ENCODE peak calls at places on chromosomes 4 and X, in seven cellular contexts. One of them, this sample, is unnamed.
A peak's percentile ranks its signal among the peaks of the same experiment; 100 is the strongest.

GRCh38 chr4:26573389-26573794 is 10.5 kb upstream of the TBC1D19 start:
- DNase-seq in tibial artery: no peak
- DNase-seq in IMR-90: peak; percentile 46
- DNase-seq in HepG2: no peak
- DNase-seq in lung: no peak
- DNase-seq in neural progenitor cell: no peak
- DNase-seq in adrenal gland: no peak
- DNase-seq in this sample: no peak

GRCh38 chr4:20944961-20945360 is 244.7 kb downstream of the PACRGL start:
- DNase-seq in adrenal gland: no peak
- DNase-seq in HepG2: no peak
- DNase-seq in neural progenitor cell: no peak
- DNase-seq in IMR-90: no peak
- DNase-seq in lung: no peak
- DNase-seq in tibial artery: no peak
- DNase-seq in this sample: peak; percentile 11

GRCh38 chrX:31190221-31190975 is 118.6 kb upstream of the FTHL17 start:
- DNase-seq in IMR-90: no peak
- DNase-seq in neural progenitor cell: no peak
- DNase-seq in HepG2: no peak
- DNase-seq in adrenal gland: no peak
- DNase-seq in lung: no peak
- DNase-seq in tibial artery: no peak
- DNase-seq in this sample: no peak

GRCh38 chr4:1348014-1348513 is 1.1 kb downstream of the UVSSA start:
- DNase-seq in HepG2: no peak
- DNase-seq in tibial artery: no peak
- DNase-seq in adrenal gland: no peak
- DNase-seq in lung: no peak
- DNase-seq in IMR-90: no peak
- DNase-seq in neural progenitor cell: no peak
- DNase-seq in this sample: no peak

GRCh38 chr4:32440391-32440790 is 1720.2 kb downstream of the PCDH7 start:
- DNase-seq in neural progenitor cell: no peak
- DNase-seq in lung: no peak
- DNase-seq in HepG2: no peak
- DNase-seq in tibial artery: no peak
- DNase-seq in adrenal gland: no peak
- DNase-seq in IMR-90: no peak
- DNase-seq in this sample: peak; percentile 46

GRCh38 chr4:76781698-76782595 is 116.0 kb downstream of the SOWAHB start:
- DNase-seq in IMR-90: peak; percentile 98
- DNase-seq in adrenal gland: no peak
- DNase-seq in lung: no peak
- DNase-seq in neural progenitor cell: no peak
- DNase-seq in tibial artery: no peak
- DNase-seq in HepG2: peak; percentile 35
- DNase-seq in this sample: peak; percentile 100

GRCh38 chrX:20225488-20225833 is 41.2 kb downstream of the RPS6KA3 start:
- DNase-seq in adrenal gland: no peak
- DNase-seq in neural progenitor cell: no peak
- DNase-seq in lung: no peak
- DNase-seq in IMR-90: no peak
- DNase-seq in HepG2: no peak
- DNase-seq in tibial artery: no peak
- DNase-seq in this sample: no peak

GRCh38 chr4:102620697-102621497 is 119.7 kb downstream of the NFKB1 start:
- DNase-seq in lung: no peak
- DNase-seq in HepG2: peak; percentile 92
- DNase-seq in neural progenitor cell: peak; percentile 20
- DNase-seq in tibial artery: no peak
- DNase-seq in IMR-90: peak; percentile 82
- DNase-seq in adrenal gland: peak; percentile 62
- DNase-seq in this sample: no peak

GRCh38 chr4:19133315-19133714 is 1111.8 kb upstream of the LCORL start:
- DNase-seq in adrenal gland: no peak
- DNase-seq in tibial artery: no peak
- DNase-seq in neural progenitor cell: no peak
- DNase-seq in IMR-90: no peak
- DNase-seq in lung: no peak
- DNase-seq in HepG2: no peak
- DNase-seq in this sample: no peak

GRCh38 chrX:3345281-3346081 is 971 bp downstream of the MXRA5 start:
- DNase-seq in neural progenitor cell: peak; percentile 66
- DNase-seq in tibial artery: peak; percentile 65
- DNase-seq in HepG2: no peak
- DNase-seq in IMR-90: no peak
- DNase-seq in lung: no peak
- DNase-seq in adrenal gland: peak; percentile 85
- DNase-seq in this sample: peak; percentile 34

GRCh38 chr4:70364002-70364401 is 3.4 kb downstream of the SMR3A start:
- DNase-seq in IMR-90: no peak
- DNase-seq in neural progenitor cell: no peak
- DNase-seq in tibial artery: no peak
- DNase-seq in HepG2: no peak
- DNase-seq in lung: no peak
- DNase-seq in adrenal gland: no peak
- DNase-seq in this sample: no peak

GRCh38 chrX:12412561-12412960 is 274.3 kb downstream of the FRMPD4 start:
- DNase-seq in adrenal gland: no peak
- DNase-seq in neural progenitor cell: no peak
- DNase-seq in tibial artery: no peak
- DNase-seq in lung: no peak
- DNase-seq in IMR-90: no peak
- DNase-seq in HepG2: no peak
- DNase-seq in this sample: no peak

GRCh38 chr4:602559-602942 is 22.8 kb upstream of the PDE6B start:
- DNase-seq in HepG2: peak; percentile 60
- DNase-seq in IMR-90: no peak
- DNase-seq in tibial artery: no peak
- DNase-seq in lung: peak; percentile 64
- DNase-seq in adrenal gland: peak; percentile 38
- DNase-seq in neural progenitor cell: peak; percentile 88
- DNase-seq in this sample: no peak

GRCh38 chr4:107747748-107748486 is 27.9 kb upstream of the PAPSS1 start:
- DNase-seq in adrenal gland: no peak
- DNase-seq in lung: no peak
- DNase-seq in IMR-90: no peak
- DNase-seq in tibial artery: no peak
- DNase-seq in HepG2: no peak
- DNase-seq in neural progenitor cell: no peak
- DNase-seq in this sample: no peak

GRCh38 chr4:147287588-147287890 is 193.4 kb upstream of the EDNRA start:
- DNase-seq in HepG2: no peak
- DNase-seq in neural progenitor cell: no peak
- DNase-seq in lung: no peak
- DNase-seq in adrenal gland: no peak
- DNase-seq in tibial artery: no peak
- DNase-seq in IMR-90: no peak
- DNase-seq in this sample: no peak

GRCh38 chr4:186037692-186038658 is 31.0 kb upstream of the TLR3 start:
- DNase-seq in adrenal gland: peak; percentile 63
- DNase-seq in lung: peak; percentile 42
- DNase-seq in neural progenitor cell: peak; percentile 72
- DNase-seq in IMR-90: peak; percentile 80
- DNase-seq in HepG2: peak; percentile 59
- DNase-seq in tibial artery: no peak
- DNase-seq in this sample: peak; percentile 18

GRCh38 chr4:113882668-113883067 is 96.8 kb downstream of the ARSJ start:
- DNase-seq in tibial artery: no peak
- DNase-seq in lung: no peak
- DNase-seq in HepG2: no peak
- DNase-seq in IMR-90: peak; percentile 49
- DNase-seq in neural progenitor cell: no peak
- DNase-seq in adrenal gland: no peak
- DNase-seq in this sample: no peak

GRCh38 chr4:113881256-113881655 is 98.2 kb downstream of the ARSJ start:
- DNase-seq in neural progenitor cell: no peak
- DNase-seq in lung: no peak
- DNase-seq in IMR-90: peak; percentile 62
- DNase-seq in tibial artery: no peak
- DNase-seq in HepG2: no peak
- DNase-seq in adrenal gland: no peak
- DNase-seq in this sample: peak; percentile 12

GRCh38 chr4:113874480-113874879 is 105.0 kb downstream of the ARSJ start:
- DNase-seq in lung: no peak
- DNase-seq in HepG2: no peak
- DNase-seq in IMR-90: no peak
- DNase-seq in neural progenitor cell: no peak
- DNase-seq in adrenal gland: no peak
- DNase-seq in tibial artery: no peak
- DNase-seq in this sample: no peak

GRCh38 chr4:113880240-113881028 is 99.0 kb downstream of the ARSJ start:
- DNase-seq in neural progenitor cell: no peak
- DNase-seq in IMR-90: no peak
- DNase-seq in adrenal gland: no peak
- DNase-seq in lung: no peak
- DNase-seq in tibial artery: no peak
- DNase-seq in HepG2: no peak
- DNase-seq in this sample: no peak

GRCh38 chr4:113878718-113879117 is 100.7 kb downstream of the ARSJ start:
- DNase-seq in IMR-90: peak; percentile 57
- DNase-seq in adrenal gland: no peak
- DNase-seq in lung: no peak
- DNase-seq in HepG2: peak; percentile 18
- DNase-seq in tibial artery: no peak
- DNase-seq in neural progenitor cell: peak; percentile 83
- DNase-seq in this sample: peak; percentile 37
- TF ChIP-seq CTCF in IMR-90: no peak
- TF ChIP-seq CTCF in adrenal gland: no peak
- TF ChIP-seq CTCF in lung: no peak
- TF ChIP-seq CTCF in HepG2: peak; percentile 62
- TF ChIP-seq CTCF in tibial artery: no peak
- TF ChIP-seq CTCF in neural progenitor cell: peak; percentile 76
- TF ChIP-seq CTCF in this sample: peak; percentile 49

GRCh38 chr4:7868430-7868775 is 71.3 kb downstream of the AFAP1 start:
- DNase-seq in IMR-90: no peak
- DNase-seq in tibial artery: no peak
- DNase-seq in HepG2: no peak
- DNase-seq in lung: no peak
- DNase-seq in neural progenitor cell: no peak
- DNase-seq in adrenal gland: no peak
- DNase-seq in this sample: no peak
- H3K27ac ChIP-seq in IMR-90: peak overlapping the region; percentile 56
- H3K27ac ChIP-seq in tibial artery: no peak overlapping the region
- H3K27ac ChIP-seq in HepG2: no peak overlapping the region
- H3K27ac ChIP-seq in lung: no peak overlapping the region
- H3K27ac ChIP-seq in neural progenitor cell: no peak overlapping the region
- H3K27ac ChIP-seq in adrenal gland: no peak overlapping the region
- H3K27ac ChIP-seq in this sample: no peak overlapping the region

GRCh38 chr4:139146926-139147547 is 30.0 kb downstream of the ELF2 start:
- DNase-seq in neural progenitor cell: no peak
- DNase-seq in IMR-90: no peak
- DNase-seq in lung: no peak
- DNase-seq in tibial artery: no peak
- DNase-seq in HepG2: no peak
- DNase-seq in adrenal gland: no peak
- DNase-seq in this sample: no peak

GRCh38 chr4:139142980-139143379 is 34.0 kb downstream of the ELF2 start:
- DNase-seq in tibial artery: no peak
- DNase-seq in HepG2: no peak
- DNase-seq in IMR-90: no peak
- DNase-seq in neural progenitor cell: no peak
- DNase-seq in lung: no peak
- DNase-seq in adrenal gland: no peak
- DNase-seq in this sample: no peak

GRCh38 chr4:139144161-139144859 is 32.7 kb downstream of the ELF2 start:
- DNase-seq in HepG2: no peak
- DNase-seq in tibial artery: peak; percentile 68
- DNase-seq in adrenal gland: peak; percentile 28
- DNase-seq in lung: peak; percentile 37
- DNase-seq in neural progenitor cell: peak; percentile 43
- DNase-seq in IMR-90: peak; percentile 66
- DNase-seq in this sample: peak; percentile 83

GRCh38 chr4:139144911-139145551 is 32.0 kb downstream of the ELF2 start:
- DNase-seq in adrenal gland: no peak
- DNase-seq in lung: no peak
- DNase-seq in tibial artery: no peak
- DNase-seq in IMR-90: no peak
- DNase-seq in HepG2: no peak
- DNase-seq in neural progenitor cell: no peak
- DNase-seq in this sample: no peak

DNA sequence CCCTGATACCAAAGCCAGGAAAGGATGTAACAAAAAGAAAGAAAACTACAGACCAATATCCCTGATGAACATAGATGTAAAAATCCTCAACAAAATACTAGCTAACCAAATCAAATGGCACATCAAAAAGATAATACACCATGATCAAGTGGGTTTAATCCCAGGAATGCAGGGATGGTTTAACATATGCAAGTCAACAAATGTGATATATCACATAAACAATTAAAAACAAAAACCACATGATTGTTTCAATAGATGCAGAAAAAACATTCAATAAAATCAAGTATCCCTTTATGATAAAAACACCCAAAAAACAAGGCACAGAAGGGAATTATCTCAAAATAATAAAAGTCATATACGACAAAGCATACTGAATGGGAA is 31.5 kb downstream of the ELF2 start:
- DNase-seq in lung: no peak
- DNase-seq in IMR-90: no peak
- DNase-seq in adrenal gland: no peak
- DNase-seq in neural progenitor cell: no peak
- DNase-seq in tibial artery: no peak
- DNase-seq in HepG2: no peak
- DNase-seq in this sample: no peak
- H3K4me1 ChIP-seq in lung: peaks cover 15% of the 10 kb centered on the region
- H3K4me1 ChIP-seq in IMR-90: peaks cover 11% of the 10 kb centered on the region
- H3K4me1 ChIP-seq in adrenal gland: peaks cover 8% of the 10 kb centered on the region
- H3K4me1 ChIP-seq in neural progenitor cell: peaks cover 4% of the 10 kb centered on the region
- H3K4me1 ChIP-seq in tibial artery: peaks cover 38% of the 10 kb centered on the region
- H3K4me1 ChIP-seq in HepG2: peaks cover 7% of the 10 kb centered on the region
- H3K4me1 ChIP-seq in this sample: no peaks in the 10 kb centered on the region

DNA sequence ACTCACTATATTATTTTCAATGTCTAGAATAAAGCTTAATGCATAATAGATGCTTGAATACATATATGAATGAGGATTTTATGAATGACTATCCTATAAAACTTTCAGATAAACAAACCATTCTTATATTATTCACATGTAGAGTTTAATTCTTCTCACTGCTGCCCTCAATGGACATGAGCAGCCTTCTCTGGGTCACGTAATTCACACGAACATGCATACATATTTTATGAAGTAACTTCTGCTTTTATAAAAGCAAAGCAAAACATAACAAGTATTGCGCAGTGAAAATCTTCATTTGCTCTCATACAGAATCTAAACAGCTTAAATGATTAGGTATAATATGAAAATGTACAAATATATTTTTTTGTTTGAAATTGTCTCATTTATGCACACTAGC is 116.7 kb downstream of the TMA16 start:
- DNase-seq in IMR-90: no peak
- DNase-seq in neural progenitor cell: no peak
- DNase-seq in lung: no peak
- DNase-seq in tibial artery: no peak
- DNase-seq in adrenal gland: no peak
- DNase-seq in HepG2: no peak
- DNase-seq in this sample: no peak
- TF ChIP-seq CTCF in IMR-90: no peak
- TF ChIP-seq CTCF in neural progenitor cell: no peak
- TF ChIP-seq CTCF in lung: no peak
- TF ChIP-seq CTCF in tibial artery: no peak
- TF ChIP-seq CTCF in adrenal gland: no peak
- TF ChIP-seq CTCF in HepG2: no peak
- TF ChIP-seq CTCF in this sample: no peak